ENCODE peak calls at places on chromosomes 2 and 18, in nine cellular contexts. C, H, V, A, O, Y, U, E and G are unnamed samples.

GRCh38 chr2:159399716-159400525 is 113.4 kb upstream of the WDSUB1 start:
- DNase-seq in C (no peak), H (no peak), V (no peak), A (no peak), O (no peak), Y (no peak), U (no peak), E (no peak), G (no peak)

GRCh38 chr18:59249186-59249774 is 24.0 kb downstream of the RAX start:
- DNase-seq in C (no peak), H (no peak), V (no peak), A (no peak), O (peak; percentile 75), Y (peak; percentile 38), U (no peak), E (peak; percentile 72), G (no peak)

GRCh38 chr18:56168049-56168781 is 470.2 kb downstream of the TXNL1 start:
- DNase-seq in C (no peak), H (peak; percentile 78), V (no peak), A (no peak), O (no peak), Y (no peak), U (no peak), E (no peak), G (no peak)

GRCh38 chr18:45456076-45457066 is 158.9 kb upstream of the SLC14A2 start:
- DNase-seq in C (no peak), H (no peak), V (no peak), A (no peak), O (no peak), Y (no peak), U (no peak), E (no peak), G (no peak)

GRCh38 chr2:150099805-150100204 is 387.7 kb downstream of the RND3 start:
- DNase-seq in C (no peak), H (no peak), V (no peak), A (no peak), O (no peak), Y (no peak), U (no peak), E (no peak), G (no peak)

GRCh38 chr18:78974115-78974740 is 5.4 kb upstream of the SALL3 start:
- DNase-seq in C (no peak), H (no peak), V (no peak), A (no peak), O (no peak), Y (no peak), U (no peak), E (no peak), G (no peak)

GRCh38 chr2:223692227-223692947 is 90.2 kb upstream of the SCG2 start:
- DNase-seq in C (no peak), H (no peak), V (no peak), A (no peak), O (peak; percentile 59), Y (peak; percentile 10), U (peak; percentile 46), E (no peak), G (no peak)

GRCh38 chr2:11071939-11072338 is 83.3 kb upstream of the SLC66A3 start:
- DNase-seq in C (no peak), H (no peak), V (no peak), A (no peak), O (no peak), Y (no peak), U (no peak), E (no peak), G (no peak)

GRCh38 chr2:239555566-239555895 is 154.7 kb upstream of the HDAC4 start:
- DNase-seq in C (no peak), H (no peak), V (peak; percentile 17), A (no peak), O (no peak), Y (no peak), U (no peak), E (no peak), G (peak; percentile 14)

GRCh38 chr2:72750977-72751639 is 74.7 kb downstream of the EXOC6B start:
- DNase-seq in C (no peak), H (no peak), V (no peak), A (no peak), O (no peak), Y (no peak), U (no peak), E (no peak), G (no peak)

GRCh38 chr2:176130917-176131616 is 1.6 kb downstream of the HOXD8 start:
- DNase-seq in C (no peak), H (no peak), V (no peak), A (no peak), O (no peak), Y (no peak), U (no peak), E (no peak), G (peak; percentile 20)

GRCh38 chr2:102143450-102143985 is 972 bp downstream of the IL1R1 start:
- DNase-seq in C (no peak), H (no peak), V (no peak), A (no peak), O (no peak), Y (no peak), U (no peak), E (no peak), G (peak; percentile 72)
- TF ChIP-seq POLR2AphosphoS5 in C (no peak), H (peak; percentile 45), V (no peak), A (no peak), O (no peak), Y (peak; percentile 10), U (no peak), E (no peak), G (no peak)

GRCh38 chr2:55165567-55165966 is 66.5 kb downstream of the CLHC1 start:
- DNase-seq in C (no peak), H (no peak), V (no peak), A (no peak), O (no peak), Y (no peak), U (no peak), E (no peak), G (no peak)

GRCh38 chr2:55169359-55169758 is 62.7 kb downstream of the CLHC1 start:
- DNase-seq in C (no peak), H (no peak), V (no peak), A (no peak), O (no peak), Y (no peak), U (no peak), E (no peak), G (no peak)

GRCh38 chr2:55167630-55167967 is 64.5 kb downstream of the CLHC1 start:
- DNase-seq in C (no peak), H (no peak), V (no peak), A (no peak), O (no peak), Y (no peak), U (no peak), E (no peak), G (no peak)

GRCh38 chr2:55169915-55170314 is 62.2 kb downstream of the CLHC1 start:
- DNase-seq in C (no peak), H (no peak), V (no peak), A (no peak), O (no peak), Y (no peak), U (peak; percentile 48), E (no peak), G (no peak)

DNA sequence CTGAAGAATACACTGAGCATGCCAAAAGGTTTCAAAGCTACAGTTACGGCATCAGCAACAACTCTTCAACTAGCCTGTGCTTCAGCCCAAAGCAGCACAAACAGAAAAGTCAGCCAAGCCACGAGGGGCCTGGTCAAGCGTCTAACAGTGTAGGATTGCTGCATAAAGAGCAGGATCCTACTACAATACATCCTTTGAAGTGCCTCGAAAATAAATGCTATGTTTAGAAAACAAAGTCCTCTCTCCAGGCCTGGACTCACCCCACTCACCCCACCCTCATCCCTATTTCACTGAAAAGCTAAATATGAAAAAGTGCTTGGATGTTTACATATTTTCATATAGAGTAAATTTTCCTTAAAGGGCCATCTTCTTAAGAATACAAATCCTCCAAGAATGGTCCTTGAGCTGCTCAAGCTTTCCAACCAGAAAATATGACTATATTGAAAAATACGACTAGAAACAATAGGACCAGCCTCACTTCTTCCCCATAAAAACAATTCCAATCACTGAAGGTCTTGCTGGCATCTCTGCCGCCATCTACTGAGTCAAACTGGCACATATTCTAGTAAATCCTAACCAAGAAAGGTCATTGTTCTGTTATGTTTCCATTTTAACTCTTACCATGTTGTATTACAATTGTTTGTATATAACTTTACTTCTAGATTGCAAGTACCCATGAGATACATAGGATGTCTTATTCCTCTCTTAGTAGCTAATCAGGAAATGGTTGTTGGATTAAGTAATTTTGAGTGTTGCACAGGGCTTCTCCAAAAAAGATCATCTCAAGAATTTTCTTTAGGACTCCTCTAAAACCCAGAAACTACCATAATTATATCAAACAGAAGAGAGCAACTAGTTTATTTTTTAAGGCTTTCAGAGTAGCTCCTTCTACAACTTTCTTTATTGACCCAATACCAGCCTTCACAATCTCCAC is 63.6 kb downstream of the CLHC1 start:
- DNase-seq in C (no peak), H (no peak), V (no peak), A (no peak), O (peak; percentile 29), Y (peak; percentile 54), U (peak; percentile 56), E (no peak), G (peak; percentile 85)
- TF ChIP-seq POLR2AphosphoS5 in C (no peak), H (no peak), V (no peak), A (no peak), O (no peak), Y (no peak), U (peak; percentile 75), E (no peak), G (peak; percentile 11)

DNA sequence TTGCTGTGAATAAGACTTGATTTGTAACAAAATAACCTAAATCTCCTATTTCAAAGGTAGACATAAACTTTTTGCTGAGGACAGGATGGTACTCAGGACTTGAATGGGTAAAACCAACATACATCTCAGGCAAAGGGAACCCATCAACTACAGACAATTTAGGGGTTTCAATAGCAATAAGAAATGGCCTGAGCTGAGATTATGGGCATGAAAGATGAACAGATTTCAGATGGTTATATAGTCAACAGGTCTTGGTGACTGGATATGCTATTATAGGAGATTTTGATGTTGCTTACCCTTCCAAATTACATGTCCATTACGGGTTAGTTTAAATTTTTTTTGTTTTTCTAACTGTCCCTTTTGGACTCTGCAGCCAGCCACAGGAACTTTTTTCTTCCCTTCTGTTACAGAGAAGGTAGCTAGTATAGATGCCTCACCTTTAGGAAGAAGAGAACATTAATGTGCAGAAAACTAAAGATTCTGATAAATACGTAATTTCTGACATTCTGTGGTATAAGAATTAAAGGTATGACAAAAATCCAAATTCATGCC is 4.6 kb downstream of the RPS27A start:
- DNase-seq in C (no peak), H (no peak), V (no peak), A (no peak), O (no peak), Y (no peak), U (no peak), E (no peak), G (no peak)
- TF ChIP-seq POLR2AphosphoS5 in C (no peak), H (no peak), V (no peak), A (no peak), O (peak; percentile 49), Y (no peak), U (no peak), E (peak; percentile 76), G (no peak)

DNA sequence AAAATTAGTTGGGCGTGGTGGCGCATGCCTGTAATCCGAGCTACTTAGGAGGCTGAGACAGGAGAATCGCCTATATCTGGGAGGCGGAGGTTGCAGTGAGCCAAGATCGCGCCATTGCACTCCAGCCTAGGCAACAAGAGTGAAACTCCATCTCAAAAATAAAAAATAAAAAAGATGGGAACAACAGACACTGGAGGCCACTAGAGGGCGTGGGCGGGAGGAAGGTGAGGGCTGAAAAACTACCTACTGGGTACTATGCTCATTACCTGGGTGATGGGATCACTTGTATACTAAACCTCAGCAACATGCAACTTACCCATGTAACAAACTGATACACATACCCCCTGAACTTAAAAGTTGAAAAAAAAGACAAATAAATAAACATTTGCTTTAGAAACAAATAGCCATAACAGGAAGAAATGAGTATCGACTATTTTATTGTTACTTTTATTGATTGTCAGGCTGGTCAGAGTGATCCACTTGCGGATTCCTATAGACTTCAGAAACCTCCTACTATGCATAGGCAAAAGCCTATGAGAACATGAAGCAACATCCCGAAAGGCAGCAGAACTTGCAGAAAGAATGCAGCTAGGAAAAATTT is 61.0 kb downstream of the TMEM163 start:
- DNase-seq in C (no peak), H (no peak), V (no peak), A (no peak), O (peak; percentile 10), Y (no peak), U (no peak), E (no peak), G (no peak)
- TF ChIP-seq POLR2AphosphoS5 in C (no peak), H (no peak), V (no peak), A (no peak), O (no peak), Y (no peak), U (no peak), E (no peak), G (no peak)